ENCODE peak calls at places on chromosomes 11 and 22, in seven cellular contexts. J is H1, O is HCT116, S is prostate gland, Y is suprapubic skin, C is GM12891, G is spleen. X is an unnamed sample.

GRCh38 chr11:107849791-107850190 is 8.8 kb downstream of the SLC35F2 start:
- DNase-seq in S (no peak), Y (peak), J (no peak), C (no peak), O (no peak), G (no peak), X (no peak)

GRCh38 chr11:12330491-12331231 is 46.7 kb upstream of the PARVA start:
- DNase-seq in C (no peak), S (no peak), G (no peak), J (no peak), O (no peak), Y (no peak), X (no peak)

GRCh38 chr11:31641477-31642062 is 132.0 kb downstream of the ELP4 start:
- DNase-seq in O (peak), Y (no peak), S (peak), C (no peak), J (peak), G (no peak), X (no peak)

GRCh38 chr11:22359295-22359694 is 21.1 kb downstream of the SLC17A6 start:
- DNase-seq in S (no peak), J (no peak), Y (no peak), O (no peak), G (no peak), C (no peak), X (no peak)

GRCh38 chr22:44497218-44497903 is 672 bp downstream of the RTL6 start:
- DNase-seq in J (peak), S (no peak), Y (no peak), G (peak), C (peak), O (no peak), X (no peak)

GRCh38 chr11:63858628-63859550 is 20.0 kb downstream of the MARK2 start:
- DNase-seq in G (peak), S (no peak), J (no peak), C (no peak), Y (no peak), O (no peak), X (no peak)

GRCh38 chr11:58059011-58059358 is 28.2 kb downstream of the OR6Q1 start:
- DNase-seq in J (no peak), S (no peak), G (no peak), C (no peak), O (no peak), Y (no peak), X (no peak)

GRCh38 chr11:75242722-75243600 is 2.4 kb downstream of the TPBGL start:
- DNase-seq in C (no peak), G (peak), Y (peak), O (no peak), S (no peak), J (no peak), X (no peak)

GRCh38 chr11:111878766-111879636 is at the start of the genes CFAP68 and FDXACB1:
- DNase-seq in S (peak), C (peak), J (peak), G (peak), O (peak), Y (peak), X (peak)
- TF ChIP-seq POLR2A in S (peak), C (peak), J (peak), G (peak), O (peak), Y (peak), X (peak)

GRCh38 chr22:19966908-19967750 is 25.5 kb upstream of the TXNRD2 start:
- DNase-seq in G (no peak), C (no peak), S (no peak), J (no peak), O (no peak), Y (no peak), X (no peak)

GRCh38 chr22:19965771-19966709 is 24.4 kb upstream of the TXNRD2 start:
- DNase-seq in G (no peak), Y (no peak), S (no peak), C (no peak), J (peak), O (no peak), X (no peak)

GRCh38 chr22:19969141-19969928 is 27.7 kb upstream of the TXNRD2 start:
- DNase-seq in J (no peak), O (no peak), C (no peak), G (no peak), S (no peak), Y (no peak), X (peak)

GRCh38 chr22:19968450-19968891 is 26.9 kb upstream of the TXNRD2 start:
- DNase-seq in C (no peak), G (no peak), S (no peak), J (no peak), Y (no peak), O (no peak), X (no peak)

DNA sequence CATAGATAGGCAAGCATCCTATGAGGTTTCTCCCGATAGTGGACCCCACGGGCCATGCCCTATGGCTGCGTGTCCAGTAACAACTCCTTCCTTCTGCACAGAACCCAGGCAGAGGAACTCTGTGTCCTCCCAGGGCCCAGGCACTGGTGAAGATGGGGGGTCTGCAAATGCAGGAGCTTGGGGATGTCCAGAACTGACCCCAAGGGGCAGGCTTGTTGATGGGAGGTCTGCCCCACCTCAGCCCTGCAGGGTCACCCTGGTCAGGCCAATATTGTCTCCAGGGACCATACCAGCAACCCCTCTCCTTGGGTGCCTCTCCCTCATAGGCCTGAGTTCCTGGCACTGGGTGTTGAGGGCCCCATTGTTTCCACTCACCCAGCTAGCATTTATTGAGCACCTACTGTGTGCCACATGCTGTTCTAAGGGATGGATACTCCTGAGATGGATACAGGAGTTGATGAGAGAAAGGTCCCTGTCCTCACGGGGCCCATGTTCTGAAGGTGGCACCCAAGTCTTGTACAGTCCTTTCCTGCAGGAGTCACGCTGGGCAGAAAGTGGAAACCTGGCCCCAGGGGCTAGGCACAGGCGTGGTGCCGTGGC is 26.3 kb upstream of the TXNRD2 start:
- DNase-seq in O (no peak), G (no peak), C (no peak), Y (no peak), J (no peak), S (no peak), X (no peak)
- TF ChIP-seq POLR2AphosphoS5 in O (no peak), G (no peak), C (no peak), Y (no peak), J (no peak), S (no peak), X (no peak)

GRCh38 chr11:6833329-6833728 is 12.2 kb upstream of the OR10A5 start:
- DNase-seq in G (no peak), Y (no peak), O (no peak), C (no peak), S (no peak), J (no peak), X (no peak)
- TF ChIP-seq POLR2A in G (no peak), Y (no peak), O (no peak), C (no peak), S (no peak), J (no peak), X (no peak)

DNA sequence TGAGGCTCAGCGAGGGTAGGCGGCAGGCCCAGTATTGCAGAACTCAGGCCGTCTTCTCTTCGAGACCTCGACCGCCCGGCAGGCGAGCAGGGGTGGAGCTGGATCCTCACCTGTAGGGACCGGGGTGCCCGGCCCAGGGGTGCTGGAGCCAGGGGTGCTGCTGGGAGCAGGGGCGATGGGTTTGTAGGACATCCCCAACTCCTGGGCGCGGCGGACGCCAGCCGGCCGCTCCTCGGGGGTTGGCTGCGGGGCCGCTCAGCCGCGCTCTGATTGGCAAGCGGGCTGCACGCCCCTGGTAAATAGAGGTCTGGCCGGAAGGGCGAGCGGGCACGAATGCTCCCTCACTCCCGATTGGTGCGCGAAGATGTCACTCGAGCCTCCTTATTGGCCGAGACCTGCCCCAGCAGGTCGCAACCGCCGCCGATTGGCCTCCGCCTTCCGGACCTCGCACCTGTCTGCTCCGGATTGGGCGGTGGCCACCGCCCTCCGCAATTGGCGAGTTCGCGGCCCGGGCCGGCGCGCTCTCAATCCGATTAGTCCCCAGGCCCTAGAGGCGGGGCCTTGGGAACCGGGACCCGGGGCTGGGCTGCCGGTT is at the start of gene CDK2AP2:
- DNase-seq in Y (peak), S (peak), J (peak), G (peak), C (peak), O (peak), X (peak)
- TF ChIP-seq POLR2AphosphoS5 in Y (peak), S (peak), J (peak), G (peak), C (no peak), O (peak), X (peak)

GRCh38 chr22:29306830-29307657 is 594 bp downstream of the GAS2L1 start:
- DNase-seq in J (no peak), G (peak), S (peak), Y (no peak), O (no peak), C (peak), X (peak)
- TF ChIP-seq POLR2A in J (no peak), G (no peak), S (peak), Y (peak), O (peak), C (no peak), X (no peak)

GRCh38 chr11:3626250-3626960 is 15.4 kb downstream of the ART5 start:
- DNase-seq in G (peak), J (peak), Y (no peak), C (no peak), S (no peak), O (no peak), X (peak)
- TF ChIP-seq POLR2AphosphoS5 in G (no peak), J (no peak), Y (no peak), C (no peak), S (no peak), O (no peak), X (no peak)

X was measured in upper lobe of left lung.